ENCODE peak calls at places on chromosome 4, in five cellular contexts. One of them, this sample, is unnamed.

GRCh38 chr4:7190668-7191545 is 1.4 kb upstream of the SORCS2 start:
- DNase-seq in sigmoid colon: peak; percentile 77
- DNase-seq in colonic mucosa: no peak
- DNase-seq in cardiac muscle cell: no peak
- DNase-seq in heart left ventricle: no peak
- DNase-seq in this sample: no peak

GRCh38 chr4:8029689-8030088 is 90.0 kb upstream of the AFAP1 start:
- DNase-seq in sigmoid colon: no peak
- DNase-seq in colonic mucosa: no peak
- DNase-seq in heart left ventricle: no peak
- DNase-seq in cardiac muscle cell: no peak
- DNase-seq in this sample: no peak

GRCh38 chr4:183905593-183906485 is 732 bp downstream of the STOX2 start:
- DNase-seq in heart left ventricle: peak; percentile 59
- DNase-seq in colonic mucosa: peak; percentile 22
- DNase-seq in cardiac muscle cell: peak; percentile 74
- DNase-seq in sigmoid colon: no peak
- DNase-seq in this sample: peak; percentile 40

GRCh38 chr4:170853422-170854021 is 763.8 kb upstream of the AADAT start:
- DNase-seq in cardiac muscle cell: peak; percentile 78
- DNase-seq in sigmoid colon: no peak
- DNase-seq in colonic mucosa: peak; percentile 37
- DNase-seq in heart left ventricle: peak; percentile 19
- DNase-seq in this sample: peak; percentile 78

GRCh38 chr4:84291984-84292383 is 207.1 kb downstream of the NKX6-1 start:
- DNase-seq in cardiac muscle cell: no peak
- DNase-seq in colonic mucosa: no peak
- DNase-seq in sigmoid colon: no peak
- DNase-seq in heart left ventricle: no peak
- DNase-seq in this sample: no peak

GRCh38 chr4:151418385-151418784 is 9.4 kb downstream of the FHIP1A start:
- DNase-seq in heart left ventricle: no peak
- DNase-seq in colonic mucosa: peak; percentile 49
- DNase-seq in cardiac muscle cell: no peak
- DNase-seq in sigmoid colon: no peak
- DNase-seq in this sample: peak; percentile 91

GRCh38 chr4:17066972-17067371 is 168.5 kb upstream of the LDB2 start:
- DNase-seq in cardiac muscle cell: no peak
- DNase-seq in colonic mucosa: no peak
- DNase-seq in sigmoid colon: no peak
- DNase-seq in heart left ventricle: no peak
- DNase-seq in this sample: peak; percentile 81

GRCh38 chr4:54281060-54281781 is 52.1 kb downstream of the PDGFRA start:
- DNase-seq in colonic mucosa: peak; percentile 30
- DNase-seq in sigmoid colon: peak; percentile 92
- DNase-seq in heart left ventricle: peak; percentile 90
- DNase-seq in cardiac muscle cell: no peak
- DNase-seq in this sample: peak; percentile 78

GRCh38 chr4:107997794-107998193 is 8.1 kb downstream of the HADH start:
- DNase-seq in colonic mucosa: no peak
- DNase-seq in heart left ventricle: no peak
- DNase-seq in sigmoid colon: no peak
- DNase-seq in cardiac muscle cell: no peak
- DNase-seq in this sample: no peak

GRCh38 chr4:145929415-145930178 is 9.0 kb downstream of the ZNF827 start:
- DNase-seq in cardiac muscle cell: peak; percentile 7
- DNase-seq in sigmoid colon: no peak
- DNase-seq in colonic mucosa: no peak
- DNase-seq in heart left ventricle: no peak
- DNase-seq in this sample: no peak

GRCh38 chr4:142350886-142351285 is 495.2 kb downstream of the INPP4B start:
- DNase-seq in colonic mucosa: peak; percentile 43
- DNase-seq in heart left ventricle: no peak
- DNase-seq in sigmoid colon: no peak
- DNase-seq in cardiac muscle cell: no peak
- DNase-seq in this sample: peak; percentile 59

GRCh38 chr4:148152868-148153630 is 289.2 kb downstream of the NR3C2 start:
- DNase-seq in colonic mucosa: no peak
- DNase-seq in sigmoid colon: no peak
- DNase-seq in cardiac muscle cell: no peak
- DNase-seq in heart left ventricle: no peak
- DNase-seq in this sample: peak; percentile 33
- TF ChIP-seq CTCF in colonic mucosa: no peak
- TF ChIP-seq CTCF in sigmoid colon: no peak
- TF ChIP-seq CTCF in cardiac muscle cell: no peak
- TF ChIP-seq CTCF in heart left ventricle: peak; percentile 11
- TF ChIP-seq CTCF in this sample: peak; percentile 31

GRCh38 chr4:41632481-41633073 is 94.6 kb downstream of the LIMCH1 start:
- DNase-seq in sigmoid colon: no peak
- DNase-seq in colonic mucosa: no peak
- DNase-seq in cardiac muscle cell: no peak
- DNase-seq in heart left ventricle: no peak
- DNase-seq in this sample: no peak
- H3K4me3 ChIP-seq in sigmoid colon: no peak overlapping the region
- H3K4me3 ChIP-seq in colonic mucosa: no peak overlapping the region
- H3K4me3 ChIP-seq in cardiac muscle cell: no peak overlapping the region
- H3K4me3 ChIP-seq in heart left ventricle: no peak overlapping the region
- H3K4me3 ChIP-seq in this sample: no peak overlapping the region

GRCh38 chr4:1767770-1768366 is 25.2 kb upstream of the FGFR3 start:
- DNase-seq in cardiac muscle cell: peak; percentile 52
- DNase-seq in heart left ventricle: no peak
- DNase-seq in sigmoid colon: no peak
- DNase-seq in colonic mucosa: peak; percentile 45
- DNase-seq in this sample: peak; percentile 37
- TF ChIP-seq CTCF in cardiac muscle cell: peak; percentile 47
- TF ChIP-seq CTCF in heart left ventricle: peak; percentile 18
- TF ChIP-seq CTCF in sigmoid colon: no peak
- TF ChIP-seq CTCF in colonic mucosa: no peak
- TF ChIP-seq CTCF in this sample: peak; percentile 50

GRCh38 chr4:158861281-158861680 is 92.5 kb downstream of the FNIP2 start:
- DNase-seq in cardiac muscle cell: no peak
- DNase-seq in sigmoid colon: no peak
- DNase-seq in heart left ventricle: no peak
- DNase-seq in colonic mucosa: no peak
- DNase-seq in this sample: no peak

GRCh38 chr4:158861766-158862165 is 92.9 kb downstream of the FNIP2 start:
- DNase-seq in sigmoid colon: no peak
- DNase-seq in cardiac muscle cell: no peak
- DNase-seq in heart left ventricle: no peak
- DNase-seq in colonic mucosa: no peak
- DNase-seq in this sample: no peak

GRCh38 chr4:158860856-158861255 is 92.0 kb downstream of the FNIP2 start:
- DNase-seq in sigmoid colon: no peak
- DNase-seq in colonic mucosa: no peak
- DNase-seq in heart left ventricle: no peak
- DNase-seq in cardiac muscle cell: no peak
- DNase-seq in this sample: no peak

GRCh38 chr4:158858410-158859189 is 89.8 kb downstream of the FNIP2 start:
- DNase-seq in cardiac muscle cell: no peak
- DNase-seq in colonic mucosa: no peak
- DNase-seq in sigmoid colon: no peak
- DNase-seq in heart left ventricle: no peak
- DNase-seq in this sample: peak; percentile 51

DNA sequence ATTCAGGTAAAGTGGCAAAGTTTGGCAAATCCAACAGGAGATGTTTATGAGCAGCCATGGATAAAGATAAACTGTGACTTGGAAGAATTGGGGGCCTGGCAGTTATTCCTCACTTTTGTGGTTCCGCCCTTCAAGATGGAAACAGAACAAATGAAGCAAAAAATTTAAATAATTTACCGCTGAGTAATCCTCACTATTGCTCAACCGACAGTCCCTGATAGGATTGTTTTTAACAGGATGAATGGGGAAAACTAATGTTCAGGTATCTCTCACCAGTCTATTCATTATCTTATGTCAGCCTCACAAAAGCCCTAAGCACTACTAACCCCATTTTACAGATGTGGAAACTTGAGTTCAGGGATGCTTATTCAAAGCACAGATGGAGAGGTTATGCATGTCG is 90.8 kb downstream of the FNIP2 start:
- DNase-seq in heart left ventricle: no peak
- DNase-seq in cardiac muscle cell: no peak
- DNase-seq in colonic mucosa: no peak
- DNase-seq in sigmoid colon: no peak
- DNase-seq in this sample: peak; percentile 23
- H3K4me3 ChIP-seq in heart left ventricle: no peak overlapping the region
- H3K4me3 ChIP-seq in cardiac muscle cell: no peak overlapping the region
- H3K4me3 ChIP-seq in colonic mucosa: no peak overlapping the region
- H3K4me3 ChIP-seq in sigmoid colon: no peak overlapping the region
- H3K4me3 ChIP-seq in this sample: no peak overlapping the region

GRCh38 chr4:116150152-116150551 is 935.2 kb downstream of the TRAM1L1 start:
- DNase-seq in cardiac muscle cell: no peak
- DNase-seq in sigmoid colon: no peak
- DNase-seq in heart left ventricle: no peak
- DNase-seq in colonic mucosa: no peak
- DNase-seq in this sample: no peak
- TF ChIP-seq CTCF in cardiac muscle cell: no peak
- TF ChIP-seq CTCF in sigmoid colon: no peak
- TF ChIP-seq CTCF in heart left ventricle: no peak
- TF ChIP-seq CTCF in colonic mucosa: no peak
- TF ChIP-seq CTCF in this sample: no peak

GRCh38 chr4:144648042-144648441 is 2.1 kb downstream of the HHIP start:
- DNase-seq in cardiac muscle cell: no peak
- DNase-seq in sigmoid colon: no peak
- DNase-seq in colonic mucosa: no peak
- DNase-seq in heart left ventricle: no peak
- DNase-seq in this sample: peak; percentile 17
- H3K4me3 ChIP-seq in cardiac muscle cell: no peak overlapping the region
- H3K4me3 ChIP-seq in sigmoid colon: no peak overlapping the region
- H3K4me3 ChIP-seq in colonic mucosa: no peak overlapping the region
- H3K4me3 ChIP-seq in heart left ventricle: no peak overlapping the region
- H3K4me3 ChIP-seq in this sample: peak overlapping the region; percentile 70

GRCh38 chr4:112952301-112952700 is 97.2 kb upstream of the ANK2 start:
- DNase-seq in colonic mucosa: no peak
- DNase-seq in heart left ventricle: no peak
- DNase-seq in sigmoid colon: no peak
- DNase-seq in cardiac muscle cell: no peak
- DNase-seq in this sample: no peak

GRCh38 chr4:112953295-112953694 is 96.2 kb upstream of the ANK2 start:
- DNase-seq in colonic mucosa: no peak
- DNase-seq in sigmoid colon: no peak
- DNase-seq in heart left ventricle: no peak
- DNase-seq in cardiac muscle cell: no peak
- DNase-seq in this sample: no peak

GRCh38 chr4:112947616-112948015 is 101.8 kb upstream of the ANK2 start:
- DNase-seq in heart left ventricle: no peak
- DNase-seq in colonic mucosa: no peak
- DNase-seq in sigmoid colon: no peak
- DNase-seq in cardiac muscle cell: no peak
- DNase-seq in this sample: no peak

GRCh38 chr4:112956458-112956857 is 93.0 kb upstream of the ANK2 start:
- DNase-seq in cardiac muscle cell: no peak
- DNase-seq in colonic mucosa: no peak
- DNase-seq in heart left ventricle: no peak
- DNase-seq in sigmoid colon: no peak
- DNase-seq in this sample: no peak

GRCh38 chr4:112951362-112951962 is 98.0 kb upstream of the ANK2 start:
- DNase-seq in colonic mucosa: no peak
- DNase-seq in sigmoid colon: no peak
- DNase-seq in heart left ventricle: no peak
- DNase-seq in cardiac muscle cell: peak; percentile 7
- DNase-seq in this sample: peak; percentile 40
- TF ChIP-seq CTCF in colonic mucosa: peak; percentile 44
- TF ChIP-seq CTCF in sigmoid colon: peak; percentile 32
- TF ChIP-seq CTCF in heart left ventricle: peak; percentile 64
- TF ChIP-seq CTCF in cardiac muscle cell: peak; percentile 65
- TF ChIP-seq CTCF in this sample: peak; percentile 57

GRCh38 chr4:76951333-76952033 is 1.9 kb downstream of the SEPTIN11 start:
- DNase-seq in heart left ventricle: no peak
- DNase-seq in cardiac muscle cell: no peak
- DNase-seq in sigmoid colon: no peak
- DNase-seq in colonic mucosa: no peak
- DNase-seq in this sample: peak; percentile 57
- H3K4me3 ChIP-seq in heart left ventricle: no peak overlapping the region
- H3K4me3 ChIP-seq in cardiac muscle cell: peak overlapping the region; percentile 60
- H3K4me3 ChIP-seq in sigmoid colon: peak overlapping the region; percentile 70
- H3K4me3 ChIP-seq in colonic mucosa: peak overlapping the region; percentile 58
- H3K4me3 ChIP-seq in this sample: peak overlapping the region; percentile 93

GRCh38 chr4:125244848-125245450 is 69.8 kb upstream of the FAT4 start:
- DNase-seq in colonic mucosa: no peak
- DNase-seq in cardiac muscle cell: peak; percentile 12
- DNase-seq in heart left ventricle: no peak
- DNase-seq in sigmoid colon: no peak
- DNase-seq in this sample: peak; percentile 57
- TF ChIP-seq CTCF in colonic mucosa: no peak
- TF ChIP-seq CTCF in cardiac muscle cell: peak; percentile 42
- TF ChIP-seq CTCF in heart left ventricle: peak; percentile 62
- TF ChIP-seq CTCF in sigmoid colon: no peak
- TF ChIP-seq CTCF in this sample: peak; percentile 42

GRCh38 chr4:143360838-143361237 is 24.2 kb downstream of the GAB1 start:
- DNase-seq in sigmoid colon: no peak
- DNase-seq in colonic mucosa: no peak
- DNase-seq in cardiac muscle cell: no peak
- DNase-seq in heart left ventricle: no peak
- DNase-seq in this sample: no peak
- H3K4me3 ChIP-seq in sigmoid colon: no peak overlapping the region
- H3K4me3 ChIP-seq in colonic mucosa: no peak overlapping the region
- H3K4me3 ChIP-seq in cardiac muscle cell: no peak overlapping the region
- H3K4me3 ChIP-seq in heart left ventricle: no peak overlapping the region
- H3K4me3 ChIP-seq in this sample: no peak overlapping the region